ENCODE peak calls at places on chromosome 19, in ten cellular contexts. X is activated CD4-positive, alpha-beta T cell treated with anti-CD3 and anti-CD28 coated beads for 48 hours; M is cardiac muscle cell; J is cortex of kidney; D is cardiac septum; T is AG08395; O is GM12864; F is testis; V is T1000; K is ascending aorta. G is an unnamed sample.

GRCh38 chr19:18967358-18968146 is 26.5 kb upstream of the HOMER3 start:
- DNase-seq in X (no peak), M (no peak), J (no peak), D (peak; percentile 87), T (peak; percentile 51), O (no peak), F (peak; percentile 42), V (peak; percentile 40), K (peak; percentile 77), G (no peak)

GRCh38 chr19:9793051-9793591 is 24.6 kb upstream of the ZNF846 start:
- DNase-seq in X (peak; percentile 77), M (no peak), J (no peak), D (peak; percentile 80), T (peak; percentile 20), O (no peak), F (peak; percentile 65), V (peak; percentile 61), K (peak; percentile 82), G (no peak)

GRCh38 chr19:13729859-13730258 is 34.5 kb upstream of the MRI1 start:
- DNase-seq in X (no peak), M (no peak), J (no peak), D (no peak), T (no peak), O (no peak), F (no peak), V (no peak), K (no peak), G (no peak)

GRCh38 chr19:11268783-11269267 is 6.5 kb upstream of the DOCK6 start:
- DNase-seq in X (no peak), M (no peak), J (no peak), D (peak; percentile 87), T (peak; percentile 35), O (no peak), F (peak; percentile 41), V (no peak), K (peak; percentile 70), G (no peak)

GRCh38 chr19:900302-901111 is 7.2 kb downstream of the RNU6-9 start:
- DNase-seq in X (peak; percentile 40), M (no peak), J (no peak), D (no peak), T (no peak), O (no peak), F (peak; percentile 38), V (no peak), K (no peak), G (no peak)

GRCh38 chr19:4371209-4371897 is 28.0 kb downstream of the MPND start:
- DNase-seq in X (no peak), M (no peak), J (no peak), D (no peak), T (no peak), O (no peak), F (peak; percentile 43), V (no peak), K (no peak), G (no peak)

GRCh38 chr19:19817357-19817756 is 4.2 kb downstream of the ZNF506 start:
- DNase-seq in X (peak; percentile 68), M (no peak), J (no peak), D (no peak), T (no peak), O (no peak), F (no peak), V (no peak), K (no peak), G (no peak)

GRCh38 chr19:33287438-33287837 is 14.9 kb downstream of the CEBPA start:
- DNase-seq in X (no peak), M (no peak), J (no peak), D (no peak), T (no peak), O (no peak), F (no peak), V (no peak), K (no peak), G (no peak)

GRCh38 chr19:10408511-10409291 is 5.4 kb upstream of the CDC37 start:
- DNase-seq in X (peak; percentile 78), M (no peak), J (no peak), D (no peak), T (no peak), O (no peak), F (peak; percentile 59), V (no peak), K (no peak), G (no peak)

GRCh38 chr19:44951179-44952159 is 3.7 kb upstream of the CLPTM1 start:
- DNase-seq in X (peak; percentile 68), M (peak; percentile 91), J (no peak), D (no peak), T (peak; percentile 86), O (no peak), F (peak; percentile 88), V (peak; percentile 14), K (peak; percentile 82), G (no peak)